ENCODE peak calls at places on chromosomes 16 and 17, in ten cellular contexts. Y, M, K, H, C, U, I, F, T and V are unnamed samples.

GRCh38 chr16:14341324-14342225 is 270.5 kb downstream of the MRTFB start:
- DNase-seq in Y (no peak), K (no peak), M (no peak), F (no peak), U (no peak), T (no peak), I (no peak), C (no peak), H (no peak), V (no peak)

GRCh38 chr17:19753049-19753444 is 4.9 kb upstream of the ALDH3A1 start:
- DNase-seq in Y (no peak), C (peak), K (no peak), M (peak), H (peak), I (peak), U (no peak), F (no peak), T (peak), V (no peak)

GRCh38 chr16:68764866-68765265 is 27.8 kb downstream of the CDH1 start:
- DNase-seq in I (no peak), C (no peak), Y (no peak), F (no peak), M (no peak), T (no peak), K (no peak), H (no peak), U (no peak), V (no peak)

GRCh38 chr16:23365602-23366240 is 63.6 kb downstream of the SCNN1B start:
- DNase-seq in T (no peak), U (no peak), M (no peak), I (peak), Y (no peak), H (no peak), F (no peak), K (peak), C (no peak), V (no peak)

GRCh38 chr16:67483731-67484525 is 581 bp upstream of the AGRP start:
- DNase-seq in C (no peak), H (no peak), I (peak), K (no peak), F (no peak), T (no peak), Y (no peak), U (no peak), M (no peak), V (no peak)

GRCh38 chr16:56013962-56014552 is 138.9 kb upstream of the CES5A start:
- DNase-seq in M (peak), K (peak), I (peak), Y (no peak), T (no peak), H (no peak), F (peak), C (peak), U (no peak), V (no peak)

GRCh38 chr17:15502315-15503112 is 35.1 kb upstream of the CDRT4 start:
- DNase-seq in K (peak), T (peak), C (peak), M (peak), U (peak), Y (peak), H (peak), F (peak), I (peak), V (peak)

GRCh38 chr17:69282002-69282401 is 44.9 kb downstream of the ABCA5 start:
- DNase-seq in U (no peak), T (no peak), K (no peak), F (no peak), C (no peak), M (no peak), I (no peak), H (no peak), Y (no peak), V (no peak)

GRCh38 chr17:20179031-20179430 is 169.9 kb downstream of the SPECC1 start:
- DNase-seq in M (no peak), T (no peak), C (no peak), U (no peak), F (no peak), I (no peak), K (no peak), Y (no peak), H (no peak), V (no peak)

GRCh38 chr16:84331998-84332780 is 36.1 kb upstream of the ATP2C2 start:
- DNase-seq in U (no peak), H (no peak), Y (no peak), K (no peak), M (no peak), I (no peak), C (no peak), F (no peak), T (no peak), V (no peak)

GRCh38 chr17:63543822-63544420 is 6.4 kb upstream of the DCAF7 start:
- DNase-seq in H (no peak), C (no peak), M (no peak), T (no peak), U (no peak), F (no peak), K (no peak), Y (no peak), I (no peak), V (no peak)

GRCh38 chr16:46857261-46857962 is 26.4 kb upstream of the C16orf87 start:
- DNase-seq in C (peak), Y (peak), T (no peak), F (no peak), I (peak), M (no peak), H (peak), U (no peak), K (peak), V (no peak)

GRCh38 chr16:86918637-86919036 is 340.3 kb downstream of the FOXL1 start:
- DNase-seq in Y (no peak), H (no peak), M (no peak), I (no peak), F (no peak), T (no peak), K (no peak), C (no peak), U (no peak), V (no peak)

GRCh38 chr16:81651758-81652718 is 127.1 kb upstream of the PLCG2 start:
- DNase-seq in F (no peak), C (no peak), M (no peak), T (no peak), K (no peak), I (no peak), H (no peak), Y (no peak), U (no peak), V (no peak)

GRCh38 chr16:73216932-73217331 is 169.0 kb upstream of the ZFHX3 start:
- DNase-seq in H (no peak), F (no peak), U (no peak), T (no peak), Y (no peak), I (no peak), K (no peak), C (no peak), M (no peak), V (no peak)

GRCh38 chr16:73026754-73027654 is 20.9 kb downstream of the ZFHX3 start:
- DNase-seq in H (no peak), C (no peak), F (no peak), M (no peak), T (peak), I (no peak), Y (no peak), K (no peak), U (no peak), V (no peak)

GRCh38 chr16:54240180-54241125 is 46.1 kb downstream of the IRX3 start:
- DNase-seq in C (no peak), I (no peak), T (peak), H (no peak), Y (no peak), U (no peak), F (no peak), K (no peak), M (no peak), V (no peak)

DNA sequence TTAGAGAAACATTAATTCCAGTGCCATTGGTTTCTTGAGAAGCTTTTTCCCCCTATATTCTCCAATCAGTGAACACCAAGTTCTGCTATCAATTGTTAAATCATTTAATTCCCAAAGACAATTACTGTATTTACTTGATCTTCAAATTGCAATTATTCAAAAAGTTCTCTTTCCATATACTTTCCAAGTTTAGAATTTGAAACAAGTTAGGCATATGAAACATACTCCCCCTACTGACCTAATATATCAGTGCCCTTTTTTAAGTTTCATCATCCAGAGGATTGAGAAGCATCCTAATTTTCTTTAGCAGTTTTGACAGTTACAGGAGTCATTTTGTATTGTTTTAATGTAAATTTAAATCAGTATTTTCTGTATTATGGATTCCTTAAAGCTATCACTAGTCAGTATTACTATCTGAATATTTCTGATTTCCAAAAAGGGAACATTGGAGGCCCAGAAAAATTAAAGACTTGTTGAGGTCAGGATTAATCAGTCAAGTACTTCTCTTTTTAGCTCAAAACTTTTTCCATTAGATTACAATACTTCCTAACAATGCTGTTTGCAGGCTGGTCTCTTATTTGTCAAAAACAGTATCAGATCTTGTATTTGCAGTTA is 16.3 kb downstream of the MEIOC start:
- DNase-seq in M (no peak), T (no peak), H (peak), C (no peak), Y (no peak), U (peak), F (peak), K (no peak), I (no peak), V (no peak)
- TF ChIP-seq CTCF in M (peak), T (no peak), H (peak), C (peak), Y (peak), U (peak), F (peak), K (peak), I (peak), V (peak)

GRCh38 chr17:39178516-39178915 is 12.6 kb upstream of the ARL5C start:
- DNase-seq in Y (no peak), T (no peak), I (no peak), K (no peak), M (no peak), F (no peak), H (no peak), C (peak), U (no peak), V (no peak)
- TF ChIP-seq CTCF in Y (no peak), T (no peak), I (no peak), K (no peak), M (no peak), F (no peak), H (no peak), C (no peak), U (no peak), V (no peak)

GRCh38 chr17:39672522-39673334 is 4.5 kb downstream of the PNMT start:
- DNase-seq in Y (no peak), F (no peak), H (no peak), C (no peak), M (no peak), U (no peak), I (no peak), K (no peak), T (no peak), V (no peak)
- TF ChIP-seq CTCF in Y (peak), F (no peak), H (no peak), C (peak), M (no peak), U (no peak), I (peak), K (no peak), T (no peak), V (no peak)

GRCh38 chr17:14048169-14048568 is 21.1 kb upstream of the COX10 start:
- DNase-seq in T (no peak), I (no peak), K (no peak), M (no peak), C (no peak), Y (no peak), U (no peak), F (no peak), H (peak), V (no peak)
- TF ChIP-seq CTCF in T (no peak), I (no peak), K (no peak), M (peak), C (peak), Y (no peak), U (peak), F (peak), H (no peak), V (peak)

GRCh38 chr17:44398692-44399691 is 9.5 kb upstream of the ITGA2B start:
- DNase-seq in Y (no peak), K (no peak), F (no peak), H (no peak), C (no peak), M (no peak), T (no peak), I (no peak), U (no peak), V (no peak)
- TF ChIP-seq CTCF in Y (no peak), K (no peak), F (no peak), H (no peak), C (no peak), M (no peak), T (no peak), I (no peak), U (no peak), V (no peak)

GRCh38 chr17:76163919-76164318 is 22.9 kb upstream of the FOXJ1 start:
- DNase-seq in I (no peak), C (no peak), U (no peak), T (no peak), M (no peak), Y (no peak), K (no peak), H (no peak), F (no peak), V (no peak)

GRCh38 chr17:76164331-76164730 is 23.3 kb upstream of the FOXJ1 start:
- DNase-seq in H (no peak), C (no peak), Y (no peak), M (no peak), U (no peak), K (no peak), I (no peak), T (no peak), F (no peak), V (no peak)

GRCh38 chr17:76161113-76161512 is 20.1 kb upstream of the FOXJ1 start:
- DNase-seq in T (no peak), I (no peak), U (no peak), H (no peak), C (no peak), M (no peak), Y (no peak), K (no peak), F (no peak), V (no peak)

GRCh38 chr17:76159157-76159556 is 18.1 kb upstream of the FOXJ1 start:
- DNase-seq in F (no peak), C (no peak), K (no peak), H (no peak), Y (no peak), U (no peak), I (no peak), T (no peak), M (no peak), V (no peak)

GRCh38 chr17:76161619-76162222 is 20.7 kb upstream of the FOXJ1 start:
- DNase-seq in C (no peak), U (no peak), H (no peak), M (no peak), F (no peak), I (no peak), K (no peak), Y (no peak), T (no peak), V (no peak)
- TF ChIP-seq CTCF in C (no peak), U (no peak), H (no peak), M (no peak), F (no peak), I (no peak), K (no peak), Y (no peak), T (no peak), V (no peak)